ENCODE peak calls at places on chromosomes 5 and 9, in four cellular contexts. Q, A, B and R are unnamed samples.

GRCh38 chr9:122190597-122191381 is 31.1 kb downstream of the MORN5 start:
- DNase-seq in Q (no peak), A (no peak), B (no peak), R (no peak)

GRCh38 chr5:140550147-140551079 is 3.0 kb downstream of the EIF4EBP3 start:
- DNase-seq in Q (no peak), B (no peak), A (no peak), R (no peak)

GRCh38 chr5:59845733-59846132 is 47.8 kb downstream of the PDE4D start:
- DNase-seq in B (peak), A (no peak), Q (no peak), R (peak)

GRCh38 chr9:8268216-8268878 is 468.8 kb upstream of the DMAC1 start:
- DNase-seq in A (peak), B (no peak), Q (no peak), R (no peak)

GRCh38 chr5:131684595-131684994 is 49.6 kb upstream of the RAPGEF6 start:
- DNase-seq in B (no peak), A (no peak), Q (no peak), R (no peak)

GRCh38 chr9:121718501-121718900 is 67.1 kb downstream of the DAB2IP start:
- DNase-seq in A (no peak), Q (no peak), B (no peak), R (peak)

GRCh38 chr5:83093692-83094091 is 16.3 kb downstream of the XRCC4 start:
- DNase-seq in Q (no peak), B (no peak), A (no peak), R (no peak)

GRCh38 chr9:38117646-38118045 is 48.6 kb upstream of the SHB start:
- DNase-seq in A (no peak), Q (no peak), B (no peak), R (no peak)

GRCh38 chr5:154118832-154119442 is 71.6 kb upstream of the GALNT10 start:
- DNase-seq in Q (no peak), B (peak), A (no peak), R (peak)

GRCh38 chr9:132797861-132798659 is 80.0 kb downstream of the AK8 start:
- DNase-seq in B (no peak), Q (peak), A (peak), R (no peak)

GRCh38 chr5:44952376-44952775 is 143.6 kb downstream of the MRPS30 start:
- DNase-seq in A (peak), B (peak), Q (no peak), R (peak)

GRCh38 chr9:125600194-125600593 is 106.8 kb downstream of the MAPKAP1 start:
- DNase-seq in B (no peak), Q (no peak), A (peak), R (no peak)

GRCh38 chr9:36728651-36729520 is 156.2 kb downstream of the MELK start:
- DNase-seq in B (peak), A (peak), Q (peak), R (peak)

GRCh38 chr9:81380960-81381359 is 308.4 kb downstream of the TLE1 start:
- DNase-seq in Q (no peak), B (no peak), A (no peak), R (no peak)

DNA sequence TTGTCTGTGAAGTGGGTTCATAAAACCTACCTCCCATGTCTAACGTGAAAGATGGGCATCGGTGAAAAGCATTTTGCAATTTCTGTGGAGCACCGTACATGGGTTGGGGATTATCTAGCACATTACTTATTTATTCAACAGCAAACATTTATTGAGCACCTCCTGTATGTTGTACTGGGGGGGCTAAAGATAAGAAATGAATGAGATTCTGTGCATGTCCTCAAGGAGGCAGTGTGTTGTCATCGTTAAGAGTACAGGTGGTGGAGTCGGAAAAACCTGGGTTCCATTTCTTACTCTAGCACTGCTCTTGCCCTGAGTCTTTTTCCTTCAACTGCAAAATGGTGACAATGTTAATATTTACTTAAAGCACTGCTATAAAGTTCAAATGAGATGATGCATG is 30.4 kb upstream of the DENND1A start:
- DNase-seq in A (no peak), B (no peak), Q (no peak), R (no peak)
- TF ChIP-seq CTCF in A (no peak), B (peak), Q (no peak), R (no peak)

GRCh38 chr9:3909966-3910650 is 384.3 kb upstream of the RFX3 start:
- DNase-seq in B (no peak), A (no peak), Q (no peak), R (no peak)

GRCh38 chr9:3903906-3904305 is 378.1 kb upstream of the RFX3 start:
- DNase-seq in A (no peak), B (no peak), Q (no peak), R (no peak)

GRCh38 chr9:3903273-3903672 is 377.5 kb upstream of the RFX3 start:
- DNase-seq in B (no peak), Q (no peak), A (no peak), R (no peak)

GRCh38 chr9:3908731-3909130 is 382.9 kb upstream of the RFX3 start:
- DNase-seq in Q (no peak), A (no peak), B (no peak), R (no peak)

GRCh38 chr9:3906437-3907213 is 380.8 kb upstream of the RFX3 start:
- DNase-seq in Q (no peak), A (no peak), B (peak), R (peak)
- H3K27ac ChIP-seq in Q (no peak), A (no peak), B (peak), R (no peak)

GRCh38 chr9:34256104-34256503 is 73.0 kb downstream of the KIF24 start:
- DNase-seq in Q (no peak), A (peak), B (no peak), R (no peak)
- TF ChIP-seq CTCF in Q (peak), A (no peak), B (peak), R (no peak)

GRCh38 chr9:33453286-33453882 is 6.0 kb upstream of the AQP3 start:
- DNase-seq in B (no peak), Q (no peak), A (no peak), R (no peak)
- H3K27ac ChIP-seq in B (no peak), Q (no peak), A (no peak), R (peak)

GRCh38 chr9:93020151-93020550 is 38.4 kb upstream of the SUSD3 start:
- DNase-seq in A (no peak), B (no peak), Q (peak), R (no peak)

GRCh38 chr9:93022066-93022465 is 36.4 kb upstream of the SUSD3 start:
- DNase-seq in Q (no peak), B (no peak), A (no peak), R (no peak)

GRCh38 chr9:93022721-93023520 is 35.6 kb upstream of the SUSD3 start:
- DNase-seq in A (no peak), B (no peak), Q (peak), R (no peak)

GRCh38 chr9:93023521-93023815 is 35.0 kb upstream of the SUSD3 start:
- DNase-seq in B (no peak), A (no peak), Q (no peak), R (no peak)

DNA sequence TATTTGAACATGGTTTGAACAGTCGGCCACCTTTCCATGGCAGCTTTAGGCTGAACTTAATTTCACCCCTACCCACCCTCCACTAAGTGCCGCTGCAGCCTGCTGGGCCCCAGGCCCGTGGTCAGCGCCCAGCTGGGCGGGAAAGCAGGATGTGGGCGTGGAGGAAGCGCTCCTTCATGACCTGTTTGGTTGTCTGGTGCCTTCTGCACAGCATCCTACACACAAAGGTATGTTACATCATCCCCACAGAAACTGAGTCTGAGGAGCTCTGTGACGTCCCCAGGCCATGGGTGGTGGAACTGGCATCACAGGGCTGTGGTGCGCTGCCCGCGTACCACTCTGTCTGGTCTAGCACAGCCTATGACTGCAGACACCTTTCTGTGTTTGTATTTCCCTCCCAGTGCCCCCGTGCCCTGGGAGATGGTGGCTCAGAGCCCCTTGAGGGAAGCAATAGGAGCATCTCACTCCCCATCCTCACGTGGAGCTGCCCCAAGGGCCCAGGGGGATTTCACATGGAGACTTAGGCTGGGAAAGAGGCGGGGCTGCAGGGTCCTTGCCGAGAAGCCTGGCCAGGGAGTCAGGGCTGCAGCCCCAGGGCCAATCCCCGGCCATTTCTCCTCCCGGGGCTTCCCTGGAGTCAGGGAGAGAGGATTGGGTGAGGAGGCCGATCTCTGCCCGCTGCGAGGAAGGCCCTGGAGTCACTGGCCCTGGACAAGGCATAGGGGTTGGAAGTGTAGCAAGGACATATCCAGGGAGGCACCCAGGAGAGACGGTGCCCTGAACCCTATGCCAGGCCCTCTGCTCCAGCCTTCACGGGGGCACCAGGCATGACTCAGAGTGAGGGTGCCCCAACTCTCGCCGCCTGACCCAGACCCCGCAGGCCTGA is 37.5 kb upstream of the SUSD3 start:
- DNase-seq in Q (no peak), B (no peak), A (no peak), R (no peak)
- TF ChIP-seq CTCF in Q (no peak), B (peak), A (no peak), R (no peak)

GRCh38 chr9:130191068-130191748 is 19.0 kb downstream of the NCS1 start:
- DNase-seq in Q (no peak), A (no peak), B (no peak), R (no peak)
- H3K27ac ChIP-seq in Q (peak), A (no peak), B (no peak), R (peak)

GRCh38 chr9:95509851-95510529 is 6.8 kb downstream of the PTCH1 start:
- DNase-seq in Q (peak), A (peak), B (no peak), R (no peak)
- TF ChIP-seq CTCF in Q (no peak), A (no peak), B (no peak), R (no peak)